ENCODE peak calls at places on chromosomes 6 and 20, in six cellular contexts. U is lower leg skin, N is AG04449, Z is A673, Y is fibroblast of mammary gland, H is Peyer's patch. T is an unnamed sample.
A peak's percentile ranks its signal among the peaks of the same experiment; 100 is the strongest.

GRCh38 chr6:132063204-132063603 is 112.0 kb upstream of the CCN2 start:
- DNase-seq in U (no peak), Z (no peak), Y (peak; percentile 58), N (peak; percentile 87), H (no peak), T (no peak)

GRCh38 chr6:138690975-138691594 is 82.5 kb upstream of the CCDC28A start:
- DNase-seq in N (no peak), Y (no peak), U (no peak), Z (no peak), H (no peak), T (no peak)

GRCh38 chr6:101830501-101831031 is 437.1 kb downstream of the GRIK2 start:
- DNase-seq in N (peak; percentile 9), U (no peak), Y (peak; percentile 28), H (no peak), Z (no peak), T (no peak)

GRCh38 chr6:132812255-132812732 is 2.1 kb upstream of the RPS12 start:
- DNase-seq in U (no peak), Z (no peak), H (no peak), N (no peak), Y (peak; percentile 65), T (no peak)

GRCh38 chr6:158518196-158519127 is 41.4 kb upstream of the TMEM181 start:
- DNase-seq in H (peak; percentile 84), Y (peak; percentile 83), Z (peak; percentile 86), N (no peak), U (peak; percentile 26), T (no peak)

GRCh38 chr6:168216741-168217140 is 102.8 kb downstream of the DACT2 start:
- DNase-seq in U (no peak), H (no peak), Y (no peak), Z (peak; percentile 67), N (no peak), T (no peak)

GRCh38 chr20:45965169-45966002 is 6.6 kb downstream of the ZNF335 start:
- DNase-seq in U (no peak), Z (no peak), N (no peak), H (no peak), Y (no peak), T (no peak)

GRCh38 chr6:45424628-45424955 is 46.9 kb upstream of the SUPT3H start:
- DNase-seq in N (no peak), Z (no peak), Y (no peak), H (no peak), U (no peak), T (no peak)

GRCh38 chr6:42988486-42989020 is 4.2 kb downstream of the PPP2R5D start:
- DNase-seq in U (no peak), H (no peak), Y (peak; percentile 83), Z (no peak), N (no peak), T (no peak)

GRCh38 chr20:258963-259362 is 1.4 kb downstream of the DEFB132 start:
- DNase-seq in H (no peak), Z (no peak), Y (peak; percentile 34), U (no peak), N (no peak), T (no peak)

GRCh38 chr6:85482206-85483040 is 32.5 kb downstream of the NT5E start:
- DNase-seq in Z (no peak), Y (peak; percentile 95), N (no peak), U (no peak), H (no peak), T (no peak)

GRCh38 chr6:36079596-36079995 is 50.7 kb upstream of the MAPK13 start:
- DNase-seq in Y (no peak), H (no peak), U (no peak), N (no peak), Z (no peak), T (no peak)

GRCh38 chr6:34656378-34657036 is 40.1 kb downstream of the ILRUN start:
- DNase-seq in H (peak; percentile 81), Y (peak; percentile 92), U (no peak), Z (peak; percentile 81), N (peak; percentile 29), T (no peak)

GRCh38 chr6:149318581-149319286 is 1.2 kb downstream of the TAB2 start:
- DNase-seq in N (no peak), Z (peak; percentile 32), U (no peak), H (peak; percentile 55), Y (no peak), T (no peak)

GRCh38 chr20:57467742-57468141 is 57.2 kb downstream of the CTCFL start:
- DNase-seq in Y (no peak), N (no peak), Z (no peak), U (no peak), H (no peak), T (no peak)

GRCh38 chr6:145960918-145961604 is 3.1 kb downstream of the SHPRH start:
- DNase-seq in U (no peak), Z (no peak), Y (peak; percentile 72), H (no peak), N (no peak), T (no peak)

GRCh38 chr6:44966449-44967091 is 361.6 kb upstream of the RUNX2 start:
- DNase-seq in H (no peak), Z (peak; percentile 25), N (peak; percentile 10), U (no peak), Y (peak; percentile 82), T (peak; percentile 39)

GRCh38 chr6:47252636-47253035 is 57.1 kb downstream of the TNFRSF21 start:
- DNase-seq in Z (no peak), Y (no peak), H (no peak), N (no peak), U (no peak), T (no peak)
- TF ChIP-seq CTCF in Z (no peak), Y (no peak), H (no peak), N (no peak), U (no peak), T (no peak)

DNA sequence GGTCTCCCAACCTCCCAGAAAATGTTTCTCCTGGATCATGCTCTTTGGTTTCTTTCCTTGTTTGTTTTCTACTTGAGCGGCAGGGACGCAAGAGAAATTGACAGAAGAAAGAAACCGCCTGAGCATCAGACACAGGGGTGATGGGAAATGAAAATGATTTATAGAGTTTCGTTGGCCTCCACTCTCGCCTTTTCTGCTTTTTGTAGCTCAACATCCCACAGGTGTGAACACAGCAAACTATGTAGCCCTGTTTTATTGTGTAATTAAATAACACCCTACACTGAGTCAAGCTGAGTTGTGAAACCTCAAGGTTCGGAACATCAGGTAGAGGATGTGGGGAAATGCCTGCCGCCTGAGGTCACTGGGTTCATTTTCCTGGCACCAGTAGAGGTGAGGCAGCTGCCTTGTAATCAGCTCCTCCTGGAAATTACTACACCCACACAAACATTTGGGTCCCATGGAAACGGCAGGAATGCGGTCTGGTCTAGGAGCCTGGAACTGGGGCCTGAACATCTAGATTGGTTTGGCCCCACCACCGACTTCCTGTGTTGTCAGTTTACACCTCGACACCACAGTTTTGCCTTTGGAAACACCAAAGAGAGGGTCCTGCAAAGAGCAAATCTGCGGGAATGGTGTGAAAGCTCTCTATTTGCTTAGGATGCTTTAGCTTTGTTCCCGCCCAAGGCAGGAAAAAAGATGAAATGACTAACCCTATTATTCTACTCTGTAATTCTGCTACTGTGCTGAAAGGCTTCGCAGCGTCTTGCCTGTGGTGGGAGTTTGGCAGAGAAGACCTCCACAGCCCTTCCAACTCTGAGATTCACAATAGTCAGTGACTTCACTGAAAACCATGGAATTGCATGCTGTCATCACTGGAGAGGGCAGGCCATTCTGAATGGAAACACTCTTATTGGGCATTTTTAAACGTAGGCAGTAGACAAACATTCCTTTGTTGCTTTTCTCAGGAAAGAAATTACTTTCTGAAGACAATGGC is 53.0 kb downstream of the ADAT2 start:
- DNase-seq in H (peak; percentile 75), Z (peak; percentile 5), N (no peak), U (peak; percentile 75), Y (peak; percentile 86), T (peak; percentile 96)
- H3K4me3 ChIP-seq in H (no peak overlapping the region), Z (no peak overlapping the region), N (no peak overlapping the region), U (no peak overlapping the region), Y (no peak overlapping the region), T (no peak overlapping the region)

GRCh38 chr20:51563597-51564332 is 21.2 kb upstream of the NFATC2 start:
- DNase-seq in U (peak; percentile 45), Y (peak; percentile 80), N (no peak), Z (peak; percentile 79), H (peak; percentile 69), T (no peak)
- TF ChIP-seq CTCF in U (no peak), Y (peak; percentile 7), N (no peak), Z (peak; percentile 13), H (no peak), T (no peak)

DNA sequence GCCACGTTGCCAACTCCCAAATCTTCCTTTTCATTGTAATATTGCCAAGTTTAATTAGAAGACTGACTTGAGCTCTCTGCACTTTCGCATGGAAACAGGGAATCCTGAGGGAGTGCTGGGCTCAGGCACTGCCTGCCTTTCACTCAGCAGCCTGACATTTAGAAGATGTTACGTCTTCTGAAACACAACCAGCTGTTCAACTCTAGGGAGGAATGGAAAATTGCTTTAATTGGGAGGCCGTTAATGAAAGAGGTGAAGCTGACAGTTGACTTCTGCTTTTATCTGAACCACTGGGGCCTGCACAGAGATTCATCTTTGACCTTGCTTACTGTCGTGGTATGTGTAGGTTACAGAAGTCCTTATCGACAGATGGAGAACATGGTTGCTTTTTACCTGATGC is 77.4 kb upstream of the MTHFD1L start:
- DNase-seq in N (no peak), Y (no peak), U (no peak), H (no peak), Z (no peak), T (no peak)
- H3K4me3 ChIP-seq in N (no peak overlapping the region), Y (no peak overlapping the region), U (no peak overlapping the region), H (no peak overlapping the region), Z (no peak overlapping the region), T (no peak overlapping the region)

GRCh38 chr20:33499347-33499746 is 9.5 kb downstream of the CBFA2T2 start:
- DNase-seq in U (no peak), H (no peak), N (no peak), Y (peak; percentile 8), Z (no peak), T (no peak)

GRCh38 chr20:33507461-33507860 is 17.6 kb downstream of the CBFA2T2 start:
- DNase-seq in U (no peak), N (no peak), Z (no peak), Y (no peak), H (no peak), T (no peak)

GRCh38 chr20:33506576-33506975 is 16.7 kb downstream of the CBFA2T2 start:
- DNase-seq in Z (no peak), U (no peak), H (no peak), Y (no peak), N (no peak), T (no peak)

GRCh38 chr20:33501000-33501399 is 11.1 kb downstream of the CBFA2T2 start:
- DNase-seq in Y (no peak), Z (no peak), U (no peak), N (no peak), H (no peak), T (no peak)

GRCh38 chr20:33503564-33503963 is 13.7 kb downstream of the CBFA2T2 start:
- DNase-seq in Y (no peak), U (no peak), Z (no peak), H (no peak), N (no peak), T (no peak)
- TF ChIP-seq CTCF in Y (no peak), U (no peak), Z (no peak), H (no peak), N (no peak), T (no peak)

DNA sequence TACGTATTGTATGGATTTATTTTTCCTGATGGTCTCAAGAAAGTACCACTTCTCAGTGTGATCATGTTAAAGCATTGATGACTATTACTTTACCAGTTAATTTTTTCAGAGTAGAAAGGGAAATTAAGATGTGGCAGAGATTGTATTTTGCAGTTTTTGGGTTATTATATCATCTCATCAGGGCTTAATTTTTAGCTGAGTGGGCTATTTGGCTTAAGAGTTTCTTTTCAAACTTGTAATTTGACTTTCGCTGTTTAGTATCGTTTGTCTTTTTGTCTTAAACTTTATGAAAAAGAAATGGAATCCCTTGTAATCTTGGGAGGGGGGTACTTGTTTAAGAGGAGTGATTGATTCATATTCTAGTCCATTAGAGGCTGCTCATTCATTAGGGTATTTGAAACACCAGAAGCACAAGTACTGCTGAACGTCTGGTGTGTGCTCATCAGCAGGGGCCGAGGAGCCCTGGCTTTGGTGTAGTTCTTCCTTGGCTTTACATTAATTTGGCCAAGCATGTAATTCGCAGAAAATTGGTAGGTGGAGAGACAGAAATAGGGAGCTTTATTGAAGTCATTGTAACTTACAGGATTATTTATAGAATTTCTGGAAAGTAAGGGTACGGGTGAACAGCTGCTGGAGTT is 112.4 kb downstream of the TIAM2 start:
- DNase-seq in U (no peak), H (no peak), N (no peak), Y (no peak), Z (no peak), T (no peak)
- H3K4me3 ChIP-seq in U (no peak overlapping the region), H (no peak overlapping the region), N (no peak overlapping the region), Y (no peak overlapping the region), Z (no peak overlapping the region), T (no peak overlapping the region)

T was measured in epithelial cell of proximal tubule.